ENCODE peak calls at places on chromosomes 3 and 15, in eight cellular contexts. C, N, R, I, E, O, F and D are unnamed samples.

GRCh38 chr15:41493902-41494189 is 172 bp downstream of the ITPKA start:
- DNase-seq in R (no peak), O (no peak), N (no peak), E (no peak), F (no peak), C (no peak), I (no peak), D (no peak)

GRCh38 chr3:97705739-97706138 is 58.8 kb upstream of the ARL6 start:
- DNase-seq in C (no peak), E (no peak), F (no peak), I (no peak), R (no peak), N (no peak), O (no peak), D (no peak)

GRCh38 chr3:105891101-105891500 is 22.3 kb upstream of the CBLB start:
- DNase-seq in C (no peak), I (no peak), R (no peak), F (no peak), O (no peak), N (no peak), E (no peak), D (no peak)

GRCh38 chr3:27796365-27796875 is 74.3 kb upstream of the EOMES start:
- DNase-seq in E (no peak), F (no peak), R (no peak), C (no peak), N (no peak), O (no peak), I (no peak), D (no peak)

GRCh38 chr15:99253381-99254090 is 2.3 kb downstream of the LRRC28 start:
- DNase-seq in C (no peak), I (peak; percentile 66), O (no peak), N (no peak), F (no peak), R (no peak), E (no peak), D (no peak)

GRCh38 chr15:80695911-80696651 is 971 bp downstream of the ABHD17C start:
- DNase-seq in F (peak; percentile 40), O (peak; percentile 41), E (peak; percentile 42), C (no peak), I (peak; percentile 12), R (peak; percentile 71), N (no peak), D (peak; percentile 55)

GRCh38 chr3:126551839-126552687 is 6.7 kb downstream of the C3orf22 start:
- DNase-seq in E (no peak), O (no peak), C (no peak), I (no peak), N (no peak), R (peak; percentile 18), F (no peak), D (peak; percentile 1)

GRCh38 chr15:98067339-98067738 is 106.8 kb downstream of the ARRDC4 start:
- DNase-seq in R (no peak), O (no peak), I (peak; percentile 7), N (no peak), C (no peak), E (no peak), F (no peak), D (no peak)

GRCh38 chr15:48825075-48825474 is 14.2 kb upstream of the CEP152 start:
- DNase-seq in R (no peak), C (no peak), O (no peak), I (no peak), F (no peak), E (no peak), N (no peak), D (no peak)

GRCh38 chr3:14370719-14371572 is 31.5 kb upstream of the SLC6A6 start:
- DNase-seq in E (no peak), F (no peak), C (no peak), N (no peak), R (no peak), O (no peak), I (no peak), D (no peak)

GRCh38 chr3:5254281-5255048 is 67.0 kb downstream of the EDEM1 start:
- DNase-seq in F (no peak), O (no peak), E (no peak), N (no peak), I (no peak), R (no peak), C (no peak), D (no peak)

GRCh38 chr3:134516905-134517304 is 31.0 kb downstream of the CEP63 start:
- DNase-seq in E (no peak), I (peak; percentile 22), R (no peak), F (no peak), N (no peak), O (no peak), C (no peak), D (no peak)

GRCh38 chr15:78726870-78727551 is 84.3 kb downstream of the ADAMTS7 start:
- DNase-seq in I (no peak), N (no peak), F (no peak), O (no peak), R (peak; percentile 54), C (no peak), E (no peak), D (peak; percentile 91)

GRCh38 chr15:60585743-60586708 is 107.1 kb upstream of the ICE2 start:
- DNase-seq in R (peak; percentile 33), O (peak; percentile 34), N (no peak), C (peak; percentile 45), E (no peak), I (peak; percentile 76), F (peak; percentile 80), D (peak; percentile 80)

GRCh38 chr3:178522200-178523052 is 13.8 kb upstream of the KCNMB2 start:
- DNase-seq in R (no peak), F (no peak), N (no peak), I (no peak), O (no peak), E (no peak), C (no peak), D (no peak)

GRCh38 chr15:41154412-41154811 is 38.3 kb upstream of the INO80 start:
- DNase-seq in C (no peak), N (no peak), F (no peak), O (no peak), I (no peak), E (no peak), R (no peak), D (no peak)

GRCh38 chr15:78212546-78213424 is 21.6 kb downstream of the ACSBG1 start:
- DNase-seq in R (peak; percentile 88), E (peak; percentile 76), O (peak; percentile 79), F (no peak), I (peak; percentile 57), C (no peak), N (peak; percentile 29), D (peak; percentile 23)

GRCh38 chr3:24595801-24596200 is 101.2 kb upstream of the THRB start:
- DNase-seq in R (no peak), F (no peak), E (no peak), O (no peak), N (no peak), C (no peak), I (peak; percentile 78), D (no peak)